ENCODE peak calls at places on chromosomes 6 and 20, in four cellular contexts. U is IMR-90, S is uterus, N is fibroblast of lung. Y is an unnamed sample.

GRCh38 chr6:90538651-90539050 is 48.2 kb downstream of the MAP3K7 start:
- DNase-seq in U (peak; percentile 51), N (peak; percentile 21), S (no peak), Y (no peak)

GRCh38 chr20:36462440-36463211 is 78.7 kb upstream of the MYL9 start:
- DNase-seq in S (peak; percentile 76), U (peak; percentile 60), N (peak; percentile 55), Y (peak; percentile 92)

GRCh38 chr20:51528263-51529026 is 14.1 kb downstream of the NFATC2 start:
- DNase-seq in U (no peak), N (no peak), S (no peak), Y (no peak)

GRCh38 chr20:63014710-63015109 is 7.9 kb upstream of the BHLHE23 start:
- DNase-seq in S (no peak), U (no peak), N (no peak), Y (no peak)

GRCh38 chr6:7590918-7591302 is 912 bp downstream of the SNRNP48 start:
- DNase-seq in U (peak; percentile 23), N (peak; percentile 16), S (no peak), Y (no peak)

GRCh38 chr6:80520195-80520594 is 413.7 kb downstream of the BCKDHB start:
- DNase-seq in U (peak; percentile 77), N (peak; percentile 93), S (no peak), Y (no peak)

GRCh38 chr6:109875973-109876372 is 102.1 kb upstream of the GPR6 start:
- DNase-seq in U (no peak), N (no peak), S (no peak), Y (no peak)

GRCh38 chr6:8530775-8531435 is 95.6 kb upstream of the SLC35B3 start:
- DNase-seq in U (no peak), S (no peak), N (peak; percentile 1), Y (no peak)

GRCh38 chr6:33828452-33828763 is 24.6 kb upstream of the MLN start:
- DNase-seq in N (no peak), U (no peak), S (no peak), Y (no peak)

GRCh38 chr6:155967326-155967725 is 511.7 kb upstream of the NOX3 start:
- DNase-seq in S (no peak), N (no peak), U (no peak), Y (no peak)

GRCh38 chr6:3277251-3277650 is 18.5 kb downstream of the PSMG4 start:
- DNase-seq in N (no peak), U (no peak), S (peak; percentile 13), Y (no peak)

GRCh38 chr6:38612386-38612965 is 27.3 kb downstream of the BTBD9 start:
- DNase-seq in N (peak; percentile 72), U (peak; percentile 82), S (no peak), Y (no peak)

GRCh38 chr6:159977242-159978214 is 8.6 kb downstream of the IGF2R start:
- DNase-seq in U (peak; percentile 69), N (peak; percentile 79), S (peak; percentile 85), Y (no peak)

GRCh38 chr6:37705239-37706051 is 7.8 kb upstream of the MDGA1 start:
- DNase-seq in N (peak; percentile 88), S (peak; percentile 83), U (peak; percentile 73), Y (no peak)

GRCh38 chr6:1390071-1390804 is 862 bp downstream of the FOXF2 start:
- DNase-seq in N (peak; percentile 56), S (no peak), U (peak; percentile 70), Y (no peak)

GRCh38 chr20:32961956-32962517 is 42.2 kb downstream of the SUN5 start:
- DNase-seq in N (no peak), S (no peak), U (no peak), Y (peak; percentile 49)

GRCh38 chr6:125019873-125020272 is 57.6 kb downstream of the RNF217 start:
- DNase-seq in N (no peak), S (no peak), U (no peak), Y (no peak)

GRCh38 chr20:58709013-58709702 is 16.6 kb downstream of the NPEPL1 start:
- DNase-seq in N (no peak), U (no peak), S (no peak), Y (peak; percentile 63)

GRCh38 chr6:81614292-81614691 is 138.2 kb downstream of the TENT5A start:
- DNase-seq in N (peak; percentile 15), S (no peak), U (peak; percentile 85), Y (no peak)

GRCh38 chr20:14764511-14765369 is 427.3 kb upstream of the FLRT3 start:
- DNase-seq in N (no peak), U (no peak), S (no peak), Y (no peak)

GRCh38 chr6:111880181-111880944 is 7.1 kb upstream of the FYN start:
- DNase-seq in N (no peak), S (no peak), U (peak; percentile 54), Y (no peak)

GRCh38 chr6:46509063-46509462 is 17.8 kb upstream of the RCAN2 start:
- DNase-seq in U (no peak), N (no peak), S (no peak), Y (no peak)

GRCh38 chr20:35771367-35771688 is 487 bp upstream of the PHF20 start:
- DNase-seq in U (no peak), S (peak; percentile 20), N (no peak), Y (no peak)

GRCh38 chr20:41304413-41305079 is 13.0 kb downstream of the ZHX3 start:
- DNase-seq in S (no peak), N (no peak), U (no peak), Y (no peak)

GRCh38 chr6:3618300-3619041 is 133.0 kb downstream of the PXDC1 start:
- DNase-seq in S (no peak), U (no peak), N (no peak), Y (peak; percentile 47)

GRCh38 chr6:88670369-88670768 is 293.0 kb downstream of the RNGTT start:
- DNase-seq in S (no peak), U (no peak), N (no peak), Y (no peak)

GRCh38 chr20:56630506-56631317 is 1.6 kb downstream of the TFAP2C start:
- DNase-seq in S (no peak), N (no peak), U (no peak), Y (no peak)
- TF ChIP-seq CTCF in S (no peak), N (no peak), U (no peak), Y (no peak)

GRCh38 chr20:37912874-37913273 is 9.9 kb downstream of the VSTM2L start:
- DNase-seq in N (no peak), U (no peak), S (no peak), Y (no peak)

GRCh38 chr20:37913563-37914366 is 10.8 kb downstream of the VSTM2L start:
- DNase-seq in N (no peak), S (no peak), U (no peak), Y (no peak)

GRCh38 chr20:37915434-37915787 is 12.5 kb downstream of the VSTM2L start:
- DNase-seq in N (no peak), U (no peak), S (no peak), Y (no peak)

GRCh38 chr20:37914672-37915433 is 11.9 kb downstream of the VSTM2L start:
- DNase-seq in U (no peak), N (no peak), S (no peak), Y (no peak)

DNA sequence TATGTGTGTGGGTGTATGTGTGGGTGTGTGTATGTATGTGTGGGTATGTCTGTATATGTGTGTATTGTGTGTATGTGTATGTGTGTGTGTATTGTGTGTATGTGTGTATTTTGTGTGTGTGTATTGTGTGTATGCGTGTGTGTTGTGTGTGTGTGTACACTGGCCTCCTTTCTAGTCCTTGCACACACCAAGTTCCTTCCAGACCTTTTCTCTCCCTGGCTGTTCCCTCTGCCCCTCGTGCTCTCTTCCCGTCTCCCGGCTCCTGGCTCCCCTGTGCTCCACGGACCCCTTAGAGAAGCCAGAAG is 11.4 kb downstream of the VSTM2L start:
- DNase-seq in N (no peak), U (no peak), S (no peak), Y (no peak)
- H3K4me3 ChIP-seq in N (no peak overlapping the region), U (no peak overlapping the region), S (no peak overlapping the region), Y (peak overlapping the region; percentile 42)

GRCh38 chr6:126118934-126119333 is 132.6 kb downstream of the TRMT11 start:
- DNase-seq in S (no peak), U (peak; percentile 13), N (no peak), Y (no peak)
- H3K27ac ChIP-seq in S (peak overlapping the region; percentile 34), U (no peak overlapping the region), N (no peak overlapping the region), Y (no peak overlapping the region)

GRCh38 chr6:30344868-30345671 is at the start of gene RPP21:
- DNase-seq in S (peak; percentile 77), N (peak; percentile 74), U (peak; percentile 70), Y (peak; percentile 86)
- TF ChIP-seq CTCF in S (no peak), N (no peak), U (no peak), Y (no peak)

DNA sequence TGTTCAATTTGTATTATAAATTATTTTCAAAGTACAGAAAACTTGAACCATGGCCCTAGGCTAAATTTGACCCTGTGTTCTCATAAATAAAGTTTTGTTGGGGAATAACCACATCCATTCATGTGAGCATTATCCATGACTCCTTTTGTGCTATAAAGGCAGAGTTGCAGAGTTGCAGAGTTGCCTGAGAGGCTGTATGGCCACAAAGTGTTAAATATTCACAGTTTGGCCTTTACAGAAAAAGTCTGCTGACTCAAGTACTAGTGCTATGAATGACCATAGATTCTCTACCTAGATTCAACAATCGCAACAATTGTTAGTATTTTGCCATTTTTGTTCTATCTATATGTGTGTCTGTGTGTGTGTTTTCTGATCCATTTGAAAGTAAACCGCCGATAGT is 46.2 kb upstream of the BEND3 start:
- DNase-seq in U (no peak), S (no peak), N (no peak), Y (no peak)
- H3K4me3 ChIP-seq in U (no peak overlapping the region), S (no peak overlapping the region), N (no peak overlapping the region), Y (no peak overlapping the region)

GRCh38 chr6:167235421-167236238 is 55.5 kb upstream of the UNC93A start:
- DNase-seq in U (no peak), N (no peak), S (no peak), Y (no peak)
- H3K27ac ChIP-seq in U (no peak overlapping the region), N (no peak overlapping the region), S (no peak overlapping the region), Y (no peak overlapping the region)

GRCh38 chr6:50845499-50846108 is 26.9 kb downstream of the TFAP2B start:
- DNase-seq in N (no peak), U (no peak), S (no peak), Y (no peak)

GRCh38 chr6:50846109-50846859 is 27.6 kb downstream of the TFAP2B start:
- DNase-seq in U (no peak), N (no peak), S (no peak), Y (no peak)

GRCh38 chr6:50842446-50842845 is 23.8 kb downstream of the TFAP2B start:
- DNase-seq in U (no peak), S (no peak), N (no peak), Y (no peak)

GRCh38 chr6:50842861-50843384 is 24.3 kb downstream of the TFAP2B start:
- DNase-seq in N (no peak), U (no peak), S (no peak), Y (no peak)

DNA sequence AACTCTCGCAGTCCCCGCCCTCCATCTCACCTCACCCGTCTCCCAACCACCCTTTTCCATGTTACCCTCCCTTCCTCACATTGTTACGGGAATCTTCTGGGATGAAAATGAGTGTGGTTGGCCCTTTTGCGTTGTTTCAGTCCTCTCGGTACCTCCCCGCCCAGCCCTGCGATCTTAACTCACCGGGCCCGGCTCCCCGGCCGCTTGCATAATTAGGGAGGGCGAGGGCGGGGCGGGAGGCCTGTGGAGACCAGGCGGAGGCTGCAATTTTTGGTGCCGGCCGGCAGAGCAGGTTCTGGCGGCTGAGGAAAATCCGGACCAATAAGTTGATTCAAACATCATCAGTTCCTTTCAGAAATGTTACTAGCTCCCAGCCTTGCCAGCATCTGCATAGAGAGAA is 25.2 kb downstream of the TFAP2B start:
- DNase-seq in U (no peak), S (no peak), N (no peak), Y (no peak)
- TF ChIP-seq CTCF in U (no peak), S (no peak), N (no peak), Y (no peak)